ENCODE peak calls at places on chromosome 6, in four cellular contexts. D is GM12878, E is HCT116, Z is stomach. H is an unnamed sample.
A peak's percentile ranks its signal among the peaks of the same experiment; 100 is the strongest.

GRCh38 chr6:16760536-16761468 is at the start of gene ATXN1:
- DNase-seq in D (no peak), E (no peak), Z (peak; percentile 62), H (peak; percentile 30)

GRCh38 chr6:31666337-31666960 is 569 bp downstream of the CSNK2B start:
- DNase-seq in Z (no peak), E (no peak), D (no peak), H (no peak)

GRCh38 chr6:50147371-50147770 is 97.6 kb upstream of the DEFB112 start:
- DNase-seq in D (no peak), E (no peak), Z (no peak), H (no peak)

GRCh38 chr6:137762168-137763090 is 104.6 kb upstream of the TNFAIP3 start:
- DNase-seq in E (no peak), D (no peak), Z (no peak), H (no peak)

GRCh38 chr6:82878812-82879211 is 186.8 kb downstream of the UBE3D start:
- DNase-seq in D (no peak), Z (no peak), E (no peak), H (no peak)

GRCh38 chr6:7566617-7567173 is 23.3 kb upstream of the SNRNP48 start:
- DNase-seq in E (no peak), Z (no peak), D (no peak), H (no peak)

GRCh38 chr6:125787791-125788190 is 3.0 kb upstream of the NCOA7 start:
- DNase-seq in Z (peak; percentile 37), D (no peak), E (no peak), H (no peak)

GRCh38 chr6:164967102-164967501 is 342.3 kb downstream of the C6orf118 start:
- DNase-seq in E (no peak), D (no peak), Z (no peak), H (no peak)

GRCh38 chr6:16392010-16392409 is 153.6 kb downstream of the GMPR start:
- DNase-seq in E (no peak), D (no peak), Z (no peak), H (no peak)

GRCh38 chr6:1062786-1063545 is 248.9 kb upstream of the FOXQ1 start:
- DNase-seq in D (no peak), Z (no peak), E (no peak), H (no peak)

GRCh38 chr6:120514544-120514943 is 819.7 kb downstream of the TBC1D32 start:
- DNase-seq in Z (no peak), D (no peak), E (no peak), H (no peak)

GRCh38 chr6:165010556-165011535 is 298.6 kb downstream of the C6orf118 start:
- DNase-seq in D (no peak), E (no peak), Z (no peak), H (no peak)

GRCh38 chr6:33277663-33278391 is 904 bp downstream of the B3GALT4 start:
- DNase-seq in D (no peak), Z (no peak), E (no peak), H (peak; percentile 49)

GRCh38 chr6:46002264-46002663 is 13.4 kb downstream of the CLIC5 start:
- DNase-seq in D (no peak), Z (peak; percentile 39), E (no peak), H (no peak)
- TF ChIP-seq POLR2AphosphoS5 in D (no peak), Z (no peak), E (no peak), H (no peak)

GRCh38 chr6:147204060-147204785 is at the start of gene STXBP5:
- DNase-seq in D (no peak), E (no peak), Z (peak; percentile 66), H (peak; percentile 9)
- TF ChIP-seq POLR2A in D (peak; percentile 22), E (no peak), Z (no peak), H (no peak)

GRCh38 chr6:87697581-87698552 is 4.2 kb downstream of the AKIRIN2 start:
- DNase-seq in D (no peak), E (no peak), Z (no peak), H (no peak)
- TF ChIP-seq POLR2AphosphoS5 in D (no peak), E (no peak), Z (no peak), H (no peak)

GRCh38 chr6:44041461-44042260 is 85.6 kb downstream of the MRPL14 start:
- DNase-seq in D (no peak), E (peak; percentile 84), Z (no peak), H (no peak)

GRCh38 chr6:44042261-44043035 is 84.8 kb downstream of the MRPL14 start:
- DNase-seq in Z (no peak), D (no peak), E (no peak), H (no peak)

GRCh38 chr6:44043479-44044153 is 83.6 kb downstream of the MRPL14 start:
- DNase-seq in E (no peak), D (no peak), Z (no peak), H (no peak)

GRCh38 chr6:44044154-44044539 is 83.1 kb downstream of the MRPL14 start:
- DNase-seq in D (no peak), Z (no peak), E (no peak), H (no peak)

DNA sequence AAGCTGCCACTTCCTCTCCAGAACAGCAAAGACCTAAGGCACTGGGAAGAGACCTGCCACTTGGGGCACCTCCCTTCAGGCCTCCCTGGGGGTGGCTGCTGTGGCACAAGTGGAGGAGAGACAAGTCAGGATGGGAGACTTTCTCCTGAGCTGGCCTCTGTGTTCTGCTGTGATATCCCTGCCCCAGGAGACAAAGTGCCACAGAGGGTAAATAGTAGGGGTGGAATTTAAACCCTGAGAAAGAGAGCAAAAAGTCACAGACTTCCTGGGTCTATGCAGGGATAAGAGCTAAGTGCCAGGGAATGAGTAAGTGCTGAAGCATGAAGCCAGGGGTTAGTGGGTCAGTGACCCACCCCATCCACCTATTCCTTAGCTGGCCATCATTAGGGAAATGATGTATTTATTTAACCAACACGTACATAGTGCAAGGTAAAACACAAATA is 84.2 kb downstream of the MRPL14 start:
- DNase-seq in E (no peak), D (no peak), Z (no peak), H (no peak)
- TF ChIP-seq POLR2A in E (peak; percentile 16), D (no peak), Z (no peak), H (no peak)

GRCh38 chr6:148501178-148501590 is 158.5 kb downstream of the SASH1 start:
- DNase-seq in Z (no peak), E (peak; percentile 73), D (no peak), H (no peak)
- TF ChIP-seq POLR2AphosphoS5 in Z (peak; percentile 55), E (no peak), D (no peak), H (no peak)

GRCh38 chr6:110731898-110732297 is 83.4 kb downstream of the CDK19 start:
- DNase-seq in Z (no peak), D (no peak), E (no peak), H (no peak)
- TF ChIP-seq POLR2A in Z (no peak), D (no peak), E (no peak), H (no peak)

GRCh38 chr6:35454843-35455110 is 2.6 kb downstream of the FANCE start:
- DNase-seq in D (no peak), E (no peak), Z (no peak), H (no peak)

GRCh38 chr6:35451354-35452185 is 568 bp upstream of the FANCE start:
- DNase-seq in Z (no peak), D (no peak), E (no peak), H (no peak)

GRCh38 chr6:35449287-35449881 is 2.8 kb upstream of the FANCE start:
- DNase-seq in E (no peak), D (no peak), Z (peak; percentile 33), H (peak; percentile 73)

GRCh38 chr6:35453236-35453635 is 1.1 kb downstream of the FANCE start:
- DNase-seq in E (no peak), Z (no peak), D (no peak), H (no peak)

DNA sequence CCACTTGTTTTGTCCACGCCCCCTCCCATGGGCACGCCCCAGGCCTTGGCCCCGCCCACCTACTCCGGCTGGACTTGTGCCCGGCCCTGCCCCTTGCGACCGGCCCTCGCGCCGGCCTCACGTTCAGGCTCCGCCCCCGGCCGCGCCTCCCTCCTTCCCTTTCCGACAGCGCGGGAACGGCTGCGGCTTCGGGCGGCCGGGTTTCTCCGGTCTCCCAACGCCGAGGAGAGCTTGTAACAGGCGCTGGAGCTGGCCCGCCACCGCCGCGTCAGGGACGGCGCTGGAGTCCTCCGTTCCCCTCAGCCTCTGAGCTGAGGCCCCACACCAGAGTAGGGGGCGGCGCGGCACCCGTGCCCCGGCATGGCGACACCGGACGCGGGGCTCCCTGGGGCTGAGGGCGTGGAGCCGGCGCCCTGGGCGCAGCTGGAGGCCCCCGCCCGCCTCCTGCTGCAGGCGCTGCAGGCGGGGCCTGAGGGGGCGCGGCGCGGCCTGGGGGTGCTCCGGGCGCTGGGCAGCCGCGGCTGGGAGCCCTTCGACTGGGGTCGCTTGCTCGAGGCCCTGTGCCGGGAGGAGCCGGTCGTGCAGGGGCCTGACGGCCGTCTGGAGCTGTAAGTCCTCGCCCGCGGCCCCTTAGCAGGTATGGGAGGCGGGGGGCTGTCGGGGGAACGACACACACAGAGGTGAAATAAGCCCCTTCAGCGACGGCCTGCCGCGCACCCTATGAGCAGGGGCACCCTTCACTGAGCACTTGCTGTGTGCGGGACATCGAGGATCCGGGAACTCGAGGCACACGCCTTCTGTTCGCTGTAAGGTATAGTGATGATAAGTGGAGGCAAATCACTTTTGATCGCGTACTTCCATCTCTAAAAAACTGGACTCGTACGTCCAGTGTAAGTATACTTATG is at the start of gene FANCE:
- DNase-seq in D (peak; percentile 72), Z (peak; percentile 97), E (peak; percentile 81), H (peak; percentile 90)
- TF ChIP-seq POLR2AphosphoS5 in D (no peak), Z (peak; percentile 63), E (peak; percentile 53), H (no peak)

GRCh38 chr6:37554480-37554819 is 54.8 kb upstream of the CCDC167 start:
- DNase-seq in Z (no peak), D (no peak), E (peak; percentile 28), H (no peak)
- TF ChIP-seq POLR2A in Z (no peak), D (no peak), E (no peak), H (peak; percentile 32)